ENCODE peak calls at places on chromosomes 3 and 15, in four cellular contexts. Z is H9, T is IMR-90, K is H1. D is an unnamed sample.

GRCh38 chr3:45948409-45948808 is 5.1 kb downstream of the CXCR6 start:
- DNase-seq in Z (no peak), K (no peak), T (peak; percentile 89), D (no peak)

GRCh38 chr15:78131295-78132021 is at the start of gene CIB2:
- DNase-seq in K (peak; percentile 91), Z (peak; percentile 86), T (peak; percentile 41), D (peak; percentile 85)

GRCh38 chr3:129445472-129445871 is 5.4 kb downstream of the IFT122 start:
- DNase-seq in Z (no peak), K (no peak), T (no peak), D (no peak)

GRCh38 chr3:48798998-48799397 is 48.7 kb downstream of the PRKAR2A start:
- DNase-seq in K (no peak), T (no peak), Z (no peak), D (no peak)

GRCh38 chr15:95911570-95912279 is 418.8 kb upstream of the NR2F2 start:
- DNase-seq in Z (no peak), K (no peak), T (no peak), D (peak; percentile 81)

GRCh38 chr3:50486219-50486888 is 17.1 kb downstream of the CACNA2D2 start:
- DNase-seq in Z (no peak), K (no peak), T (peak; percentile 17), D (no peak)

GRCh38 chr3:136351351-136351750 is 101.2 kb downstream of the PCCB start:
- DNase-seq in K (no peak), T (peak; percentile 44), Z (no peak), D (no peak)

GRCh38 chr15:99918072-99918471 is 184.8 kb upstream of the LYSMD4 start:
- DNase-seq in T (no peak), Z (no peak), K (no peak), D (no peak)

GRCh38 chr3:99852851-99853250 is 35.2 kb downstream of the CMSS1 start:
- DNase-seq in T (no peak), K (no peak), Z (no peak), D (no peak)

GRCh38 chr15:41561777-41562145 is 2.7 kb downstream of the TYRO3 start:
- DNase-seq in Z (peak; percentile 75), T (peak; percentile 73), K (peak; percentile 63), D (peak; percentile 60)

GRCh38 chr15:63551400-63551799 is 45.8 kb upstream of the FBXL22 start:
- DNase-seq in Z (no peak), K (no peak), T (peak; percentile 85), D (no peak)

GRCh38 chr3:109059289-109059688 is 58.6 kb downstream of the MORC1 start:
- DNase-seq in T (no peak), K (no peak), Z (no peak), D (no peak)

GRCh38 chr3:134563614-134564013 is 77.8 kb downstream of the CEP63 start:
- DNase-seq in T (no peak), K (no peak), Z (no peak), D (no peak)

GRCh38 chr3:29649815-29650547 is 369.1 kb downstream of the RBMS3 start:
- DNase-seq in Z (no peak), K (no peak), T (peak; percentile 75), D (no peak)

GRCh38 chr15:62741106-62741505 is 301.4 kb upstream of the TPM1 start:
- DNase-seq in Z (no peak), K (no peak), T (no peak), D (no peak)

GRCh38 chr3:44680921-44681455 is 31.5 kb upstream of the ZNF502 start:
- DNase-seq in Z (no peak), T (no peak), K (no peak), D (no peak)

GRCh38 chr15:64466408-64467116 is 6.2 kb downstream of the ZNF609 start:
- DNase-seq in Z (no peak), K (no peak), T (no peak), D (peak; percentile 49)

GRCh38 chr3:87354399-87354798 is 78.0 kb upstream of the POU1F1 start:
- DNase-seq in Z (no peak), K (no peak), T (no peak), D (peak; percentile 19)

GRCh38 chr3:191330309-191330712 is at the start of gene UTS2B:
- DNase-seq in Z (no peak), T (peak; percentile 93), K (no peak), D (peak; percentile 75)

GRCh38 chr3:55167586-55168317 is 239.9 kb upstream of the LRTM1 start:
- DNase-seq in T (peak; percentile 96), K (no peak), Z (no peak), D (no peak)

GRCh38 chr15:30872341-30872748 is 31.4 kb upstream of the FAN1 start:
- DNase-seq in K (no peak), Z (no peak), T (peak; percentile 61), D (no peak)

GRCh38 chr3:126270145-126270811 is 86.9 kb downstream of the KLF15 start:
- DNase-seq in Z (peak; percentile 20), K (no peak), T (peak; percentile 34), D (no peak)

GRCh38 chr3:47355010-47355409 is 25.8 kb upstream of the PTPN23 start:
- DNase-seq in Z (no peak), T (no peak), K (no peak), D (no peak)

GRCh38 chr15:22224241-22224671 is 143.9 kb downstream of the OR4M2 start:
- DNase-seq in Z (no peak), T (no peak), K (no peak), D (no peak)

GRCh38 chr3:22587446-22587845 is 615.7 kb upstream of the UBE2E2 start:
- DNase-seq in T (no peak), Z (no peak), K (no peak), D (peak; percentile 37)

GRCh38 chr3:1998739-1999138 is 99.9 kb upstream of the CNTN4 start:
- DNase-seq in Z (no peak), K (no peak), T (no peak), D (no peak)

GRCh38 chr15:77354064-77354463 is 65.8 kb downstream of the PEAK1 start:
- DNase-seq in Z (no peak), K (no peak), T (no peak), D (no peak)

GRCh38 chr3:32556332-32556731 is 14.3 kb downstream of the DYNC1LI1 start:
- DNase-seq in K (no peak), T (no peak), Z (no peak), D (no peak)

GRCh38 chr3:65927576-65927975 is 111.1 kb downstream of the MAGI1 start:
- DNase-seq in T (peak; percentile 33), K (no peak), Z (no peak), D (peak; percentile 38)

GRCh38 chr3:167559922-167560321 is 86.1 kb upstream of the SERPINI2 start:
- DNase-seq in Z (no peak), T (no peak), K (no peak), D (peak; percentile 23)

GRCh38 chr3:23739536-23739935 is 66.2 kb upstream of the UBE2E1 start:
- DNase-seq in K (no peak), T (peak; percentile 73), Z (no peak), D (no peak)

GRCh38 chr3:38652934-38653333 is 3.4 kb upstream of the SCN5A start:
- DNase-seq in T (no peak), K (no peak), Z (no peak), D (no peak)

GRCh38 chr15:85318048-85318731 is 62.2 kb upstream of the AKAP13 start:
- DNase-seq in T (peak; percentile 98), Z (no peak), K (peak; percentile 13), D (no peak)

GRCh38 chr15:69525543-69525942 is 72.9 kb downstream of the RPLP1 start:
- DNase-seq in K (no peak), Z (no peak), T (no peak), D (no peak)

GRCh38 chr3:57161131-57161538 is 4.0 kb downstream of the IL17RD start:
- DNase-seq in T (peak; percentile 34), K (no peak), Z (no peak), D (no peak)

GRCh38 chr3:73580343-73580742 is 44.4 kb downstream of the PDZRN3 start:
- DNase-seq in Z (no peak), T (peak; percentile 100), K (no peak), D (no peak)

GRCh38 chr3:62433396-62433795 is 60.0 kb upstream of the FEZF2 start:
- DNase-seq in K (no peak), T (no peak), Z (no peak), D (no peak)

GRCh38 chr3:108180214-108180613 is 42.0 kb downstream of the IFT57 start:
- DNase-seq in T (peak; percentile 79), K (no peak), Z (no peak), D (no peak)

GRCh38 chr3:144187531-144188230 is 216.1 kb downstream of the DIPK2A start:
- DNase-seq in T (peak; percentile 21), K (no peak), Z (no peak), D (no peak)

GRCh38 chr3:144185291-144185690 is 213.7 kb downstream of the DIPK2A start:
- DNase-seq in T (peak; percentile 37), K (no peak), Z (no peak), D (no peak)

DNA sequence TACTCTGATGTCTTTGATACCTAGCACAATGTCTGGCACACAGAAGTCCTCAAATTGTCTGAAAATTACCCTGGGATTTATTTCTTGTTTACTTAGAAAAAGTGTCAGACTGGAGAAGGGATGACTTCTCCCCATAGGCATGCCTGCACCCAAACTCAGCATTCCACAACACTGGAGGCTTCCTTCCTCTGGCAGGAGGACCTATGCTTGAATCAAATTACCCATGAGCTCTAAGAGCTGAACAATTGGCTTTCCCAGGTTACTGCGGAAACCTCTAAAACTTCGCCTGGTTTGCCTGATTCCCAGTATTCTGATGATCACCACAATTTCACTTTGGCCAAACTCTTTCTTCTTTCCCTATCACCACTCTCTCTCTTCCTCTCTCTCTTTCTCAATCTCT is 217.4 kb downstream of the DIPK2A start:
- DNase-seq in K (no peak), T (peak; percentile 46), Z (no peak), D (peak; percentile 92)
- H3K56ac ChIP-seq in K (no peak overlapping the region), T (no peak overlapping the region), Z (no peak overlapping the region), D (no peak overlapping the region)

DNA sequence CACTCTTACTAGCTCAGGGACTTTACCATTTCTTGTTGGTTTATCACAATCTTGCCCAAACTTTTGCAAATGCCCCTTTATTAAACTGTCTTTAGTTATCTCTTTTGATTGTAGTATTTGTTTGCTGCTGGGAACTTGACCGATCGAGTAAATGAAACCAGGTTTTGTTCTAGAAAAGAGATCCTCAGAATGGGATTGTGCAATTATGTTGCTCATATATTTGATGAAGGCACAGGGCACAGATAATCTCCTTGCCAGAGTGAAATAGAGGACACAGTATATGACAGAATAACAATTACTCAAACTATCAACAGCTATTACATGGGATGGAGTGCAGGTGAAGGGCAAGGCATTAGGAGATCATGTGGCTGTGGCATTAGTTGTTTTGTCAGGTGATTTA is 216.6 kb upstream of the RASGRP1 start:
- DNase-seq in T (no peak), Z (no peak), K (no peak), D (no peak)
- H3K56ac ChIP-seq in T (no peak overlapping the region), Z (no peak overlapping the region), K (no peak overlapping the region), D (no peak overlapping the region)

DNA sequence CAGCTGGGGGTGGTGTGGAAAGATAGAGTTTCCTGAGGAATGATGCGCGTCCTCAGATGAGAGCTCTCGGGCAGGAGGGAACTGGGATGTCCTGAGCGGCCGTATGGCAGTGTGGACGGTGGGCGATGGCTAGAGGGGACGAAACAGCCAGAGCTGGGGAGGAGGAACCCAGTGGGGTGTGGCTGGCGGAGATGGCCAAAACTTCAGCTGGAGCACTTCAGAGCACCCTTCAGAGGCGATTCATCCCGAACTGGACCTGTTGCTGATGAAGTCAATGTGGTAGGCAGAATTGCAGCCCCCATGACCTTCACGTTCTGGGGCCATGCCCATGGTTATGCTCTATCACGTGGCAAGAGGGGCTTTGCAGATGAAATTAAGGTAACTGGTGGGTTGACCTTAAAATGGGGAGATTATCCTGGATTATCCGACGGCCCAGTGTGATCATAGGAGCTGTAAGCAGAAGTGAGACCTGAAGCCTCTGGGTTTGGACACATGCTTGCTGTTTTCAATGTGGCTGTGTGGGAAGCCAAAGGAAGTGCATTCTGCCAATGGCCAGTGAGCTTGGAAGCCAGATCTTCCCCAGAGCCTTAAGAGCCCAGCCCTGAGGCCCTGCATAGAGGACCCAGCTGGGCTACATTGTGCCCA is 52.3 kb downstream of the ATP1B3 start:
- DNase-seq in K (peak; percentile 43), T (no peak), Z (no peak), D (no peak)
- H3K56ac ChIP-seq in K (no peak overlapping the region), T (no peak overlapping the region), Z (no peak overlapping the region), D (no peak overlapping the region)

GRCh38 chr3:179895367-179895766 is 141.4 kb downstream of the PEX5L start:
- DNase-seq in Z (no peak), T (no peak), K (no peak), D (no peak)
- H3K56ac ChIP-seq in Z (no peak overlapping the region), T (no peak overlapping the region), K (no peak overlapping the region), D (no peak overlapping the region)